ENCODE peak calls at places on chromosomes 4 and X, in seven cellular contexts. F is skeletal muscle cell; Y is omental fat pad; M is NCI-H69; Z is activated CD4-positive, CD25-positive, alpha-beta regulatory T cell; B is germinal center; K is amygdala. H is an unnamed sample.

GRCh38 chrX:123217077-123217476 is 33.0 kb downstream of the GRIA3 start:
- DNase-seq in F (peak), Y (no peak), M (no peak), Z (no peak), B (no peak), K (no peak), H (no peak)

GRCh38 chr4:15197005-15197404 is 194.7 kb downstream of the CPEB2 start:
- DNase-seq in F (peak), Y (no peak), M (peak), Z (no peak), B (no peak), K (no peak), H (no peak)

GRCh38 chr4:85761803-85762202 is 286.9 kb downstream of the ARHGAP24 start:
- DNase-seq in F (peak), Y (no peak), M (no peak), Z (no peak), B (no peak), K (no peak), H (no peak)

GRCh38 chrX:16786791-16787735 is 797 bp downstream of the TXLNG start:
- DNase-seq in F (no peak), Y (no peak), M (peak), Z (peak), B (peak), K (no peak), H (no peak)

GRCh38 chr4:100372432-100372831 is 145.4 kb downstream of the EMCN start:
- DNase-seq in F (no peak), Y (no peak), M (peak), Z (no peak), B (peak), K (no peak), H (no peak)

GRCh38 chr4:151035321-151035720 is 20.2 kb upstream of the LRBA start:
- DNase-seq in F (no peak), Y (no peak), M (peak), Z (no peak), B (no peak), K (no peak), H (no peak)

GRCh38 chr4:169342906-169343560 is 72.3 kb upstream of the SH3RF1 start:
- DNase-seq in F (no peak), Y (no peak), M (no peak), Z (no peak), B (no peak), K (no peak), H (no peak)

GRCh38 chr4:133719098-133719497 is 482.5 kb downstream of the PABPC4L start:
- DNase-seq in F (no peak), Y (no peak), M (no peak), Z (no peak), B (no peak), K (no peak), H (no peak)

GRCh38 chrX:40130207-40130606 is 32.4 kb upstream of the BCOR start:
- DNase-seq in F (no peak), Y (no peak), M (no peak), Z (no peak), B (no peak), K (no peak), H (no peak)

GRCh38 chr4:121827851-121828250 is 4.2 kb upstream of the CCNA2 start:
- DNase-seq in F (no peak), Y (no peak), M (no peak), Z (no peak), B (no peak), K (no peak), H (no peak)

GRCh38 chr4:5863461-5864113 is 29.3 kb downstream of the CRMP1 start:
- DNase-seq in F (peak), Y (no peak), M (peak), Z (no peak), B (no peak), K (no peak), H (peak)

GRCh38 chr4:982291-982690 is 4.6 kb upstream of the IDUA start:
- DNase-seq in F (no peak), Y (no peak), M (no peak), Z (no peak), B (no peak), K (no peak), H (no peak)

GRCh38 chrX:43728966-43729365 is 72.9 kb downstream of the MAOA start:
- DNase-seq in F (no peak), Y (no peak), M (no peak), Z (no peak), B (no peak), K (no peak), H (no peak)

GRCh38 chrX:123959281-123960063 is 2.0 kb upstream of the STAG2 start:
- DNase-seq in F (no peak), Y (no peak), M (peak), Z (no peak), B (peak), K (no peak), H (no peak)

GRCh38 chr4:181148470-181148869 is 1094.7 kb upstream of the TENM3 start:
- DNase-seq in F (no peak), Y (no peak), M (peak), Z (no peak), B (no peak), K (no peak), H (no peak)

GRCh38 chr4:158172196-158172557 is 648 bp downstream of the GASK1B start:
- DNase-seq in F (no peak), Y (no peak), M (peak), Z (no peak), B (no peak), K (no peak), H (no peak)